ENCODE peak calls at places on chromosomes 2 and 18, in seven cellular contexts. N, O, P, C, Z, I and W are unnamed samples.

GRCh38 chr2:16105664-16106281 is 165.4 kb downstream of the MYCN start:
- DNase-seq in O (no peak), C (no peak), P (no peak), Z (no peak), I (no peak), N (no peak), W (no peak)

GRCh38 chr18:5538541-5538940 is 5.3 kb downstream of the EPB41L3 start:
- DNase-seq in N (no peak), I (no peak), Z (no peak), O (no peak), P (no peak), C (no peak), W (no peak)

GRCh38 chr2:169393068-169393590 is 30.8 kb upstream of the LRP2 start:
- DNase-seq in Z (no peak), N (no peak), I (no peak), O (no peak), P (no peak), C (no peak), W (peak; percentile 17)

GRCh38 chr2:200438251-200438650 is 71.6 kb downstream of the KCTD18 start:
- DNase-seq in Z (no peak), I (no peak), N (no peak), P (no peak), C (no peak), O (no peak), W (no peak)

GRCh38 chr2:42328148-42328833 is 32.7 kb downstream of the COX7A2L start:
- DNase-seq in P (no peak), O (no peak), Z (no peak), I (peak; percentile 11), N (no peak), C (no peak), W (no peak)

GRCh38 chr2:17574406-17575073 is 34.0 kb downstream of the VSNL1 start:
- DNase-seq in N (no peak), P (no peak), Z (no peak), O (no peak), C (no peak), I (no peak), W (no peak)

GRCh38 chr18:11125372-11126315 is 23.7 kb downstream of the PIEZO2 start:
- DNase-seq in C (no peak), P (no peak), O (no peak), I (no peak), Z (no peak), N (no peak), W (no peak)

GRCh38 chr2:64594563-64594989 is 59.1 kb downstream of the SERTAD2 start:
- DNase-seq in Z (no peak), N (no peak), I (no peak), O (no peak), C (no peak), P (no peak), W (no peak)

GRCh38 chr18:49878015-49878414 is 64.7 kb upstream of the ACAA2 start:
- DNase-seq in P (no peak), Z (no peak), N (no peak), C (no peak), I (no peak), O (no peak), W (no peak)

GRCh38 chr2:142180820-142181533 is 50.2 kb upstream of the LRP1B start:
- DNase-seq in Z (no peak), N (no peak), O (no peak), C (no peak), I (peak; percentile 26), P (no peak), W (no peak)

GRCh38 chr18:53789376-53790247 is 434.9 kb downstream of the MBD2 start:
- DNase-seq in O (no peak), N (no peak), Z (no peak), P (no peak), I (no peak), C (no peak), W (no peak)

GRCh38 chr2:176281267-176281666 is 12.0 kb downstream of the MTX2 start:
- DNase-seq in O (no peak), I (no peak), N (no peak), C (no peak), Z (no peak), P (no peak), W (no peak)

GRCh38 chr18:79531386-79531785 is 135.7 kb downstream of the NFATC1 start:
- DNase-seq in N (no peak), P (no peak), O (no peak), Z (no peak), I (no peak), C (no peak), W (no peak)